ENCODE peak calls at places on chromosomes 7 and 10, in ten cellular contexts. D, L, Q, T, U, X, J, M, W and E are unnamed samples.

GRCh38 chr10:110774069-110775021 is 97.4 kb upstream of the PDCD4 start:
- DNase-seq in U (no peak), J (no peak), L (peak; percentile 62), W (peak; percentile 53), Q (no peak), M (peak; percentile 85), X (no peak), T (peak; percentile 46), D (no peak), E (no peak)

GRCh38 chr10:132136097-132136521 is 50.6 kb upstream of the DPYSL4 start:
- DNase-seq in W (no peak), X (no peak), M (no peak), D (no peak), Q (no peak), U (no peak), L (no peak), J (no peak), T (no peak), E (no peak)

GRCh38 chr10:117830832-117831231 is 215.9 kb downstream of the RAB11FIP2 start:
- DNase-seq in D (peak; percentile 63), Q (no peak), J (no peak), X (no peak), T (no peak), W (no peak), U (no peak), M (no peak), L (no peak), E (peak; percentile 59)

GRCh38 chr7:83509255-83510021 is 139.5 kb downstream of the SEMA3E start:
- DNase-seq in U (no peak), Q (no peak), W (no peak), L (no peak), M (no peak), D (no peak), J (no peak), X (no peak), T (no peak), E (no peak)

GRCh38 chr7:2353650-2354172 is 916 bp upstream of the EIF3B start:
- DNase-seq in L (peak; percentile 76), X (peak; percentile 92), J (no peak), Q (peak; percentile 94), M (peak; percentile 86), D (peak; percentile 94), U (peak; percentile 88), T (peak; percentile 91), W (no peak), E (peak; percentile 87)

GRCh38 chr10:25934673-25935139 is 677 bp downstream of the MYO3A start:
- DNase-seq in Q (no peak), X (peak; percentile 56), U (peak; percentile 68), J (peak; percentile 26), W (no peak), T (no peak), D (no peak), L (no peak), M (no peak), E (peak; percentile 52)

GRCh38 chr10:103021897-103022286 is 103.8 kb downstream of the CNNM2 start:
- DNase-seq in L (no peak), D (no peak), U (no peak), X (no peak), Q (peak; percentile 70), T (peak; percentile 53), J (no peak), M (peak; percentile 60), W (peak; percentile 72), E (no peak)

GRCh38 chr10:86079088-86079487 is 287.5 kb downstream of the GRID1 start:
- DNase-seq in X (peak; percentile 10), M (peak; percentile 52), Q (peak; percentile 56), U (no peak), D (no peak), J (no peak), L (no peak), T (no peak), W (no peak), E (no peak)

DNA sequence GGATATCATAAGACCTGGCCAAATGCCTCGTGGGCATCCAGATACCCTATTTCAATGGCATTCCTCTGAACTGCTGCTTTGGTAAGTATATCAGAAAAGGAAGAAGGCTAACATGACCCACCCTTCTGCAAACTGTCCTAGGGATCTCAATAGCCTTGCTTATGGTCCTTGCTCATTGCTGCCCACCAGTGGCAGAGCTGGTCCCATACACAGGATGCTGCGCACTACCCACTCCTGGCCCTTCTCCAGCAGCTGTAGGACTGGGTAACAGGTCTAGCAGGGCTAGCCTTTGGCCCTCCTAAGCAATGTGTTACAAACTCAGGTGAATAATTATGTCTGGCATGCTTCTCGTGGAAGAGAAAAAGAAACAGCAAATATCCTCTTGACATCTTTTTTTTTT is 72.5 kb downstream of the C10orf90 start:
- DNase-seq in D (no peak), Q (no peak), T (peak; percentile 45), L (peak; percentile 20), J (peak; percentile 25), U (peak; percentile 42), M (peak; percentile 59), W (peak; percentile 47), X (peak; percentile 35), E (peak; percentile 63)
- TF ChIP-seq CTCF in D (peak; percentile 11), Q (no peak), T (peak; percentile 65), L (peak; percentile 71), J (peak; percentile 64), U (peak; percentile 59), M (peak; percentile 75), W (peak; percentile 64), X (no peak), E (peak; percentile 87)

GRCh38 chr10:6134099-6134880 is 45.5 kb downstream of the RBM17 start:
- DNase-seq in U (no peak), T (no peak), Q (no peak), M (no peak), L (no peak), D (no peak), X (no peak), W (no peak), J (no peak), E (no peak)

GRCh38 chr10:6128591-6129383 is 40.0 kb downstream of the RBM17 start:
- DNase-seq in D (no peak), W (peak; percentile 29), Q (peak; percentile 75), L (peak; percentile 19), T (peak; percentile 51), J (no peak), X (no peak), U (no peak), M (peak; percentile 66), E (peak; percentile 21)

GRCh38 chr10:6133331-6134098 is 44.7 kb downstream of the RBM17 start:
- DNase-seq in U (no peak), D (peak; percentile 44), W (no peak), Q (no peak), T (no peak), X (no peak), L (no peak), J (no peak), M (no peak), E (no peak)

GRCh38 chr10:6128087-6128486 is 39.3 kb downstream of the RBM17 start:
- DNase-seq in D (no peak), U (no peak), X (no peak), Q (peak; percentile 43), W (no peak), T (no peak), L (no peak), M (no peak), J (no peak), E (no peak)

DNA sequence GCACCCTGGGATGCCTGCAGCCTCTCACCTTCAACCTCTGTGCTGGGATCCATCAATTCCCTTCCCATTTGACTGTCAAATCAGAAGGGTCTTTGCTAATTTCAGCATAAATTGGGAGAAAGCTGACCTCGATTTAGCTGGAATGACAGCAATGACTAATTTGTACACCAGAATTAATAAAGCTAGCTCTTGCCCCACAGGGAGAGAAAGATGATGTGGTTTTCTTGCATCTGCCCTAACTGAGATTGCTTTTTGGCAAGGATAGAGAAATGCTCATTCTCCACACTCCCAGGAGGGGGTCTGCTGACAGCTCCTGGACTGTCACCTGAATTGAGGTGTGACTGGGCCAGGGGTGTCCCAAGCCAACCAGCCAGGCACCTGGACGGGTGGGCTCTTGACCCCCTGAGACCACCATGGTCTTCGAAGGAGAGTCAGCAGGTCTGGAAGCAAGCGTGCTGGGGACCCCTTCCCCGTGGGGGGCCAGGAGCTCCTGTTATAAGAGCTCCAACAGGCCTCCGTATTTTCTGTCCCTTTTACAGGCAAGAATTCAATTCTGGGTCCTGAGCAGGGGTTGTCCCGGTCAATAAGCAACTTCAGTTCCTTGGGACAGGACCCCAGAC is 42.1 kb downstream of the RBM17 start:
- DNase-seq in X (no peak), Q (no peak), U (no peak), D (peak; percentile 29), M (peak; percentile 54), J (no peak), L (no peak), T (no peak), W (no peak), E (no peak)
- TF ChIP-seq CTCF in X (no peak), Q (no peak), U (no peak), D (no peak), M (no peak), J (no peak), L (no peak), T (no peak), W (no peak), E (no peak)

DNA sequence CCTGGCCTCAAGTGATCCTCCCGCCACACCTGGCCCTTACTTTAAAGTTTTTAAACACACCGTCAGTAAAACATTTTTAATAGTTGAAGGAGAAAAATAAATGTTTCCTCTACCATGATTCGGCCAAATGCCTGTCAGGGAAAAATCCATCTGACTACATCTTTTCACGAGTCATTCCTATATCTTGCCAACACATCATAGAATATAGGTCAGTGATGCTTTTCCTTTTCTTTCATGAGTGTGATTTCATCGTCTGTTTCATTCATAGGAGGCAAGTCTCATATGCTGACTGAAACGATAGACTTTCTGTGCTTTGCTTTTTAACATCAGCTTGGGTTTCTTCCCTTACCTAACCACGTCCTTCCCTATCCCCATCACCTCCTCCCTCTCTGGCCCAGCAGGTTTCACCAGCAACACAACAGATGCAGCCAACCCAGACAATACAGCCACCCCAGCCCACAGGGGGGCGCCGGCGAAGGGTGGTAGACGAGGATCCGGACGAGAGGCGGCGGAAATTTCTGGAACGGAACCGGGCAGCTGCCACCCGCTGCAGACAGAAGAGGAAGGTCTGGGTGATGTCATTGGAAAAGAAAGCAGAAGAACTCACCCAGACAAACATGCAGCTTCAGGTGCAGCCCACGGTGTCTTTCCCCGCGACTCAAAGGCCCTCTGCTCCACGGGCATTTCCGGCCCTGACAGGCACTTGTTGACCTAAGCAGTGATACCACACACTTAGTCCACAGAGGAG is 149.2 kb downstream of the TRIL start:
- DNase-seq in Q (no peak), L (peak; percentile 4), X (no peak), T (peak; percentile 28), W (peak; percentile 49), J (no peak), M (peak; percentile 66), D (peak; percentile 87), U (no peak), E (no peak)
- TF ChIP-seq CTCF in Q (no peak), L (no peak), X (no peak), T (no peak), W (no peak), J (no peak), M (no peak), D (peak; percentile 24), U (no peak), E (no peak)

GRCh38 chr7:137943132-137943551 is 58.7 kb downstream of the CREB3L2 start:
- DNase-seq in X (no peak), L (no peak), W (peak; percentile 96), T (peak; percentile 96), Q (peak; percentile 72), M (peak; percentile 97), U (no peak), D (peak; percentile 62), J (no peak), E (no peak)

GRCh38 chr7:137937202-137937560 is 64.7 kb downstream of the CREB3L2 start:
- DNase-seq in T (no peak), M (peak; percentile 81), J (no peak), W (peak; percentile 64), L (peak; percentile 55), U (no peak), D (no peak), Q (no peak), X (no peak), E (no peak)

GRCh38 chr7:137942459-137943115 is 59.3 kb downstream of the CREB3L2 start:
- DNase-seq in D (no peak), X (no peak), U (no peak), Q (no peak), M (no peak), L (no peak), W (peak; percentile 30), T (no peak), J (no peak), E (no peak)

GRCh38 chr7:137944168-137944567 is 57.7 kb downstream of the CREB3L2 start:
- DNase-seq in Q (no peak), L (peak; percentile 51), J (no peak), T (no peak), X (no peak), W (peak; percentile 32), U (no peak), M (peak; percentile 58), D (no peak), E (no peak)

GRCh38 chr7:137940656-137941518 is 61.0 kb downstream of the CREB3L2 start:
- DNase-seq in U (no peak), T (peak; percentile 95), Q (no peak), J (no peak), L (peak; percentile 8), W (peak; percentile 90), D (peak; percentile 86), M (peak; percentile 79), X (no peak), E (no peak)
- TF ChIP-seq CTCF in U (no peak), T (peak; percentile 5), Q (no peak), J (no peak), L (no peak), W (no peak), D (no peak), M (peak; percentile 3), X (no peak), E (no peak)